ENCODE peak calls at places on chromosomes 16 and 17, in six cellular contexts. W is fibroblast of mammary gland, Q is lung, I is psoas muscle, V is hepatocyte, J is A549. M is an unnamed sample.

GRCh38 chr17:40886090-40886489 is 1.0 kb upstream of the KRT20 start:
- DNase-seq in Q (no peak), I (no peak), V (peak), J (no peak), W (peak), M (peak)

GRCh38 chr17:57672205-57672632 is 72.9 kb downstream of the CCDC182 start:
- DNase-seq in V (no peak), J (no peak), W (peak), Q (no peak), I (no peak), M (peak)

GRCh38 chr17:79027274-79027924 is 3.4 kb downstream of the C1QTNF1 start:
- DNase-seq in Q (no peak), V (peak), I (no peak), W (no peak), J (no peak), M (no peak)

GRCh38 chr17:77423589-77424451 is 283.1 kb downstream of the SEC14L1 start:
- DNase-seq in V (peak), J (no peak), I (peak), Q (peak), W (peak), M (peak)

GRCh38 chr16:74868501-74868900 is 93.9 kb upstream of the FA2H start:
- DNase-seq in I (no peak), Q (no peak), J (no peak), V (no peak), W (peak), M (peak)

GRCh38 chr17:5203178-5203907 is 11.7 kb upstream of the ZNF594 start:
- DNase-seq in J (no peak), V (no peak), Q (no peak), I (no peak), W (peak), M (peak)

GRCh38 chr17:75472119-75472518 is 15.7 kb downstream of the TMEM94 start:
- DNase-seq in W (no peak), I (no peak), Q (no peak), V (no peak), J (no peak), M (no peak)

GRCh38 chr16:12503201-12503600 is 300.5 kb downstream of the CPPED1 start:
- DNase-seq in I (no peak), V (no peak), J (no peak), W (no peak), Q (no peak), M (no peak)

GRCh38 chr17:725746-726145 is 6.7 kb upstream of the TLCD3A start:
- DNase-seq in I (no peak), W (no peak), J (no peak), Q (no peak), V (no peak), M (no peak)

GRCh38 chr16:57998484-57998883 is 2.0 kb downstream of the ZNF319 start:
- DNase-seq in W (peak), I (no peak), Q (peak), V (peak), J (no peak), M (no peak)

GRCh38 chr16:85554791-85555548 is 58.2 kb upstream of the GSE1 start:
- DNase-seq in V (peak), J (peak), I (peak), W (peak), Q (peak), M (peak)

GRCh38 chr17:55926276-55926995 is 175.6 kb downstream of the PCTP start:
- DNase-seq in J (no peak), V (no peak), W (no peak), Q (no peak), I (no peak), M (no peak)

GRCh38 chr17:32007463-32008298 is 498 bp downstream of the LRRC37B start:
- DNase-seq in Q (no peak), W (peak), V (peak), I (peak), J (peak), M (no peak)

GRCh38 chr17:7060165-7060890 is 16.4 kb upstream of the SLC16A11 start:
- DNase-seq in W (peak), I (no peak), J (peak), Q (no peak), V (no peak), M (peak)

GRCh38 chr17:56292010-56292409 is 138.7 kb downstream of the ANKFN1 start:
- DNase-seq in W (peak), V (no peak), J (no peak), I (no peak), Q (no peak), M (peak)

GRCh38 chr17:2450016-2450650 is 49.3 kb upstream of the MNT start:
- DNase-seq in Q (no peak), J (no peak), V (no peak), W (no peak), I (no peak), M (no peak)

GRCh38 chr17:17127730-17128291 is 78.3 kb downstream of the PLD6 start:
- DNase-seq in Q (peak), W (no peak), I (no peak), J (no peak), V (no peak), M (no peak)

GRCh38 chr17:8836821-8837426 is 30.6 kb downstream of the PIK3R6 start:
- DNase-seq in J (no peak), V (no peak), Q (peak), W (no peak), I (no peak), M (no peak)

GRCh38 chr17:9241371-9241712 is 220.0 kb downstream of the NTN1 start:
- DNase-seq in V (peak), Q (no peak), I (peak), W (no peak), J (no peak), M (no peak)

GRCh38 chr16:88013091-88013609 is 61.9 kb downstream of the BANP start:
- DNase-seq in I (no peak), V (no peak), J (no peak), Q (no peak), W (peak), M (no peak)

GRCh38 chr16:48901712-48902374 is 291.9 kb upstream of the N4BP1 start:
- DNase-seq in J (no peak), W (peak), I (no peak), V (peak), Q (no peak), M (no peak)

GRCh38 chr16:13902677-13903076 is 17.3 kb upstream of the ERCC4 start:
- DNase-seq in Q (no peak), I (no peak), J (no peak), V (no peak), W (peak), M (no peak)

GRCh38 chr16:54080524-54081008 is 206.0 kb downstream of the IRX3 start:
- DNase-seq in I (no peak), Q (no peak), W (peak), V (peak), J (peak), M (peak)

GRCh38 chr16:31707743-31708335 is 165.8 kb upstream of the ZNF267 start:
- DNase-seq in J (no peak), W (no peak), I (no peak), V (no peak), Q (peak), M (no peak)

DNA sequence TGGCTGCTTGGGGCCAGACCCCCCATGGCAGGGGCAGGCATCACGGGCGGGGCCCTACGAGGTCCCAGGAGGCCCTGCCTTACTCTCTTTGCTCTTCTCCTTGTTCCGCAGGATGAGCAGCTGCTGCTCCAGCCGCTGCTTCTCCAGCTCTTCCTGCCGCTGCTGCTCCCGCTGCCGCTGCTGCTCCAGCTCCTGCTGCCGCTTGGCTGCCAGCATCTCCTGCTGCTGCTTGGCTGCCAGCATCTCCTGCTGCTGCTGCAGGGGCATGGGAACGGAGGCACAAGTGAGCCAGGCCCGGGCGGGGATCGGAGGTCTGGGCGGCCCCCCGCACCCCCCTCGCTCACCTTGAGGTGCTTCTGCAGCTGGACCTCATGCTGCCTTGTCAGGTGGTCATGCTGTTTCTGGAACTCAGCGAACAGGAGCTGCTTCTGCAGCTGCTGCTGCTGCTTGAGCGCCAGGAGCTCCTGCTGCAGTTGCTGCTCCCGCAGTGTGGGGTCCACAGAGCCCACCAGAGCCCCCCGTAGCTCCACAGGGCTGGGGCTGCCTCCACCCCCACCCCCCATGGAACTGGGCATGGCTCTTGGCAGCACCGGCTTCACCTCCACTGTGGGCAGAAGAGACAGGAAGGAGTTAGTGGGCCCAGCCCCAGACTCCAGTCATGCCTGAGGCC is 22.8 kb downstream of the G6PC3 start:
- DNase-seq in Q (no peak), J (no peak), I (no peak), W (no peak), V (no peak), M (no peak)
- TF ChIP-seq CTCF in Q (no peak), J (no peak), I (no peak), W (no peak), V (no peak), M (no peak)

GRCh38 chr16:27355610-27356009 is 41.8 kb downstream of the IL4R start:
- DNase-seq in W (peak), Q (peak), I (peak), V (no peak), J (no peak), M (peak)
- TF ChIP-seq CTCF in W (peak), Q (no peak), I (no peak), V (peak), J (peak), M (peak)

GRCh38 chr16:82621796-82622195 is 5.0 kb upstream of the CDH13 start:
- DNase-seq in W (no peak), Q (no peak), I (no peak), J (no peak), V (no peak), M (no peak)
- TF ChIP-seq CTCF in W (peak), Q (no peak), I (no peak), J (peak), V (peak), M (peak)

GRCh38 chr17:51590071-51590470 is 329.7 kb downstream of the UTP18 start:
- DNase-seq in V (no peak), J (no peak), Q (no peak), I (no peak), W (no peak), M (no peak)

GRCh38 chr17:51588063-51588462 is 327.7 kb downstream of the UTP18 start:
- DNase-seq in I (no peak), J (no peak), W (no peak), Q (no peak), V (no peak), M (no peak)

GRCh38 chr17:51580869-51581268 is 320.5 kb downstream of the UTP18 start:
- DNase-seq in V (no peak), W (no peak), I (no peak), Q (no peak), J (no peak), M (no peak)

DNA sequence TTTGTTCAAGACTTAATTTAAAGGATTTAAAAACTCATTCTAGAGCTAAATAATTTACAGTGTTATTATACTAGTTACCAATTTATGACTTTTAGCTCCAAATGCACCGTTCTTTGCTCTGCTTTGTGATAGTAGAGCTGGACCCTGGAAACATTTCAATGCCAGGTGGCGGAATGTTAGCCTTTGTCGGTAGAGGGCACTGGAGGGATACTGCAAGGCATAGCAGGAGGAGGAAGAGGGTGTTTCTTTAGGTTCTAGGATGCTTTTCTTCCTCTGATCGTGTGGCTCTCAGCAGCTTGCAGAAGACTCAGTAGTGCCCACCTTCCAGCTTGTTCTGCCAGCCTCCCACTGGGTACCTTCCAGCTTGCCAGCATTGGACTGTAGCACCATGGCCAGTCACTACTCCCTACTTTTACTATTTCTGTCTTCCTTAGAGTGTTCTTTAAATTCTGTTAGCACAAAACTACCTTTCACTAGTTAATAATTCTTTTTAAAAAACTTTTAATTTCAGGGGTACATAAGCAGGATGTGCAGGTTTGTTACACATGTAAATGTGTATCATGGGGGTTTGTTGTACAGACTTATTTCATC is 325.3 kb downstream of the UTP18 start:
- DNase-seq in V (peak), W (no peak), I (no peak), J (peak), Q (no peak), M (no peak)
- TF ChIP-seq CTCF in V (peak), W (no peak), I (peak), J (peak), Q (no peak), M (peak)

GRCh38 chr17:29278692-29279091 is 15.3 kb downstream of the NUFIP2 start:
- DNase-seq in I (no peak), J (no peak), V (no peak), Q (no peak), W (no peak), M (no peak)

GRCh38 chr17:29279397-29280070 is 14.4 kb downstream of the NUFIP2 start:
- DNase-seq in W (no peak), Q (no peak), V (no peak), I (no peak), J (no peak), M (no peak)

DNA sequence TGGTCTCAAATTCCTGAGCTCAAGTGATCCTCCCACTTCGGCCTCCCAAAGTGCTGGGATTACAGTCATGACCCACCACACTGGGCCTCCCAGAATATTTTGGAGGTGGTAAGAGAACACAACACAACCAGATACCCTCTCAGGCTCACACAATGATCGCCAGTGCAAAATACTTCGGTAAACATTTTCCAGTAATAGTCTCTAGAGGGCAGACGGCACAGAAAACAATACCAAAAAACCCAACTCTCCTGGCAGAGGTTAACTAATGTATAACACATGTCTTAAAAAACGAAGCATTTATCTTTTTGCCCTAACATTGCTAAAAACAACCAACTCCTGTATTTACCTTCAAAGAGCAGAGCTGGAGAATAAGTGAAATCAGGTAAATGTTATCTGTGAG is 10.5 kb downstream of the NUFIP2 start:
- DNase-seq in I (no peak), Q (no peak), J (no peak), W (peak), V (no peak), M (no peak)
- TF ChIP-seq CTCF in I (no peak), Q (no peak), J (peak), W (peak), V (peak), M (peak)

DNA sequence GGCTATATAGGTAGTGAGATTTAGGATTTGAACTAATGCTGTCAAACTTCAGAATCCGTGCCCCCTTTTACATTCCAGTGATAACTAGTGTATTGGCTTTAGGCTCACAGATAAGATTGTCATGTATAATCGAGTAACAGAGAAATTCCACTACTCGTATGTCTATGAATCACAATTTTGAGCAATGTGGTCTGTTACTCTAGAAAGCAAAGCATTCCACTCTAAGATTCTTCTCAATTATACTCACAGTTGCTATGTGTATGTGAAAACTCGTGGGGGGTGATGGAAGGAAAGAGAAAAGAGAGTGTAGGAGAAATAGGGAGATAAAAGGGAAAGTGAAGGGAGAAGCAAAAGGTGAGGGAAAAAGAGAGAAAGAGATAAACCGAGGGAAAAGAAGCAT is 1175.1 kb upstream of the GOT2 start:
- DNase-seq in V (no peak), I (no peak), J (no peak), Q (no peak), W (no peak), M (peak)
- TF ChIP-seq CTCF in V (no peak), I (no peak), J (no peak), Q (no peak), W (no peak), M (no peak)

GRCh38 chr16:68800257-68800875 is 43.0 kb upstream of the TANGO6 start:
- DNase-seq in J (peak), I (no peak), V (peak), Q (peak), W (peak), M (peak)
- TF ChIP-seq CTCF in J (peak), I (peak), V (peak), Q (peak), W (peak), M (peak)

GRCh38 chr17:49437696-49438438 is 23.2 kb upstream of the PHB1 start:
- DNase-seq in I (no peak), V (no peak), J (no peak), W (no peak), Q (no peak), M (no peak)

GRCh38 chr17:49439305-49439672 is 24.6 kb upstream of the PHB1 start:
- DNase-seq in V (no peak), Q (no peak), J (no peak), I (no peak), W (no peak), M (no peak)

GRCh38 chr17:49439673-49440571 is 25.2 kb upstream of the PHB1 start:
- DNase-seq in V (no peak), J (no peak), Q (no peak), W (peak), I (no peak), M (no peak)

GRCh38 chr17:49438439-49438861 is 23.8 kb upstream of the PHB1 start:
- DNase-seq in I (no peak), W (no peak), J (no peak), V (no peak), Q (no peak), M (no peak)

GRCh38 chr17:49438885-49439284 is 24.2 kb upstream of the PHB1 start:
- DNase-seq in W (no peak), I (no peak), Q (no peak), J (no peak), V (no peak), M (no peak)
- TF ChIP-seq CTCF in W (no peak), I (no peak), Q (no peak), J (no peak), V (no peak), M (no peak)

GRCh38 chr17:73234746-73235145 is 26.9 kb downstream of the CPSF4L start:
- DNase-seq in W (no peak), V (no peak), J (no peak), Q (no peak), I (no peak), M (no peak)

GRCh38 chr17:73231363-73231762 is 30.3 kb downstream of the CPSF4L start:
- DNase-seq in J (peak), V (peak), Q (no peak), I (no peak), W (no peak), M (peak)

GRCh38 chr17:73232587-73233373 is 28.9 kb downstream of the CPSF4L start:
- DNase-seq in Q (no peak), J (peak), I (no peak), V (peak), W (no peak), M (peak)

GRCh38 chr17:73230088-73230487 is 31.6 kb downstream of the CPSF4L start:
- DNase-seq in I (no peak), W (no peak), Q (no peak), V (no peak), J (no peak), M (no peak)

DNA sequence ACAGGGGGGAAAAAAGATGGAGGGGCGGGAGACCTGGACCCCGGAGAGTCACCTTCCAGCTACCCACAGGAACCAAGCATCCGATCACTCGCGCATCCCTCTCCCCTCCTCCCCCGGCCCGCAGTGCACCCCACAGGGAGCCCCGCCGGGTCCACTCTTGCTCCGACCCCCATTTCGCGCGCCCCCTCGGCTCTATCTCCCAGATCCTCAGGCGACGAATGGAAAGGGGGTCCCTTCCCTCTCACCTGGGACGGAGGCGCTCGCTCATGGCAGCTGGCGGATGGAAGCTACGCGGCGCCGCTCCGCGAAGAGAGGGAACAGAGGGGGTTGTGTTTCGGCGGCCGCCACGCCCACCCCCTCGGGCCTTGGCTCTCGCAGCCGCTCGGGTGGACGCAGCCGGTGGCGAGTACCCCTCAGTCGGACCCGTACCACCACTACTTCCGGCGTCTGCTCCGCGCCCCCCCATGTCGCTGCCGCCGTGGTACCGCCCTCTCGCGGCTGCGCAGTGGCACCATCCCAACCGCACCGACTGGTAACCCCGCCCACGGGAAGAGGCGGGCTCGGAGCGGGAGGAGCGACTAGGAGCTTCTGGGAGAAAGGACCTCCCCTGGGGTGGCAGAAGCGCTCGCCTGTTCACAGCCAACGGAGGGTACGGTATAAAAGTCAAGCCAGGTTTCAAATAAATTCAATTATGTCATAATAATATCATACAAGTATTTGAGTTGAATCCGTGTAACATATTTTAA is 29.7 kb downstream of the CPSF4L start:
- DNase-seq in I (peak), V (peak), Q (peak), W (peak), J (peak), M (peak)
- TF ChIP-seq CTCF in I (peak), V (no peak), Q (peak), W (no peak), J (no peak), M (peak)

GRCh38 chr17:48612854-48613691 is 2.0 kb downstream of the HOXB8 start:
- DNase-seq in V (peak), W (no peak), I (peak), J (peak), Q (no peak), M (no peak)
- TF ChIP-seq CTCF in V (no peak), W (peak), I (peak), J (no peak), Q (no peak), M (no peak)

M was measured in HFFc6.